ENCODE peak calls at places on chromosomes 13 and 19, in ten cellular contexts. D, L, S, K, Y, U, A, R, P and O are unnamed samples.

GRCh38 chr19:30670011-30670329 is 297.8 kb downstream of the ZNF536 start:
- DNase-seq in D (no peak), L (no peak), S (no peak), K (no peak), Y (peak; percentile 83), U (no peak), A (no peak), R (no peak), P (no peak), O (no peak)

GRCh38 chr19:23526302-23526701 is 131.0 kb upstream of the ZNF91 start:
- DNase-seq in D (no peak), L (no peak), S (no peak), K (no peak), Y (no peak), U (no peak), A (no peak), R (no peak), P (no peak), O (no peak)

GRCh38 chr19:40521276-40521675 is 54.5 kb downstream of the SPTBN4 start:
- DNase-seq in D (no peak), L (no peak), S (no peak), K (no peak), Y (peak; percentile 75), U (no peak), A (no peak), R (no peak), P (no peak), O (no peak)

GRCh38 chr13:86562876-86563275 is 763.7 kb upstream of the SLITRK6 start:
- DNase-seq in D (no peak), L (no peak), S (no peak), K (no peak), Y (no peak), U (no peak), A (no peak), R (no peak), P (no peak), O (no peak)

GRCh38 chr13:49472186-49472585 is 23.6 kb upstream of the PHF11 start:
- DNase-seq in D (no peak), L (no peak), S (no peak), K (no peak), Y (no peak), U (no peak), A (no peak), R (no peak), P (no peak), O (no peak)

GRCh38 chr19:48635966-48636858 is 967 bp downstream of the DBP start:
- DNase-seq in D (no peak), L (no peak), S (no peak), K (no peak), Y (peak; percentile 90), U (no peak), A (peak; percentile 76), R (no peak), P (no peak), O (peak; percentile 50)

GRCh38 chr13:46126074-46126473 is 21.2 kb upstream of the CPB2 start:
- DNase-seq in D (no peak), L (no peak), S (no peak), K (no peak), Y (no peak), U (no peak), A (no peak), R (no peak), P (no peak), O (no peak)

GRCh38 chr13:106986033-106986484 is 418.1 kb upstream of the ARGLU1 start:
- DNase-seq in D (no peak), L (no peak), S (peak; percentile 74), K (peak; percentile 39), Y (no peak), U (no peak), A (no peak), R (peak; percentile 16), P (no peak), O (no peak)